ENCODE peak calls at places on chromosomes 3 and 15, in six cellular contexts. Z is cardiac fibroblast, V is omental fat pad, H is astrocyte of the spinal cord, S is PC-3, D is K562. W is an unnamed sample.

GRCh38 chr15:75904241-75904631 is 558 bp downstream of the FBXO22 start:
- DNase-seq in Z (peak), V (no peak), H (peak), S (peak), D (no peak), W (no peak)

GRCh38 chr3:23474580-23475357 is 271.6 kb downstream of the UBE2E2 start:
- DNase-seq in Z (peak), V (no peak), H (no peak), S (no peak), D (no peak), W (no peak)

GRCh38 chr3:133854971-133855370 is 40.7 kb downstream of the RAB6B start:
- DNase-seq in Z (no peak), V (no peak), H (no peak), S (no peak), D (no peak), W (no peak)

GRCh38 chr3:123335007-123335670 is 113.8 kb downstream of the ADCY5 start:
- DNase-seq in Z (no peak), V (no peak), H (no peak), S (no peak), D (no peak), W (no peak)

GRCh38 chr15:67076147-67076843 is 10.9 kb downstream of the SMAD3 start:
- DNase-seq in Z (peak), V (no peak), H (peak), S (peak), D (peak), W (no peak)

GRCh38 chr3:109005443-109005842 is 51.8 kb upstream of the GUCA1C start:
- DNase-seq in Z (no peak), V (no peak), H (no peak), S (no peak), D (no peak), W (no peak)

GRCh38 chr3:190077646-190078045 is 43.1 kb downstream of the P3H2 start:
- DNase-seq in Z (peak), V (no peak), H (no peak), S (no peak), D (no peak), W (no peak)

GRCh38 chr15:78944669-78945407 is at the start of gene CTSH:
- DNase-seq in Z (peak), V (no peak), H (no peak), S (peak), D (peak), W (peak)

GRCh38 chr3:155317211-155317610 is 23.7 kb upstream of the STRIT1 start:
- DNase-seq in Z (peak), V (no peak), H (no peak), S (no peak), D (no peak), W (no peak)

GRCh38 chr15:38069001-38069400 is 134.6 kb downstream of the TMCO5A start:
- DNase-seq in Z (peak), V (no peak), H (peak), S (peak), D (no peak), W (no peak)

GRCh38 chr15:63491979-63492378 is 12.4 kb upstream of the USP3 start:
- DNase-seq in Z (peak), V (no peak), H (peak), S (no peak), D (no peak), W (no peak)

GRCh38 chr3:114333180-114333922 is 39.5 kb downstream of the TIGIT start:
- DNase-seq in Z (peak), V (no peak), H (no peak), S (no peak), D (no peak), W (no peak)

GRCh38 chr3:8968375-8968882 is 5.2 kb upstream of the RAD18 start:
- DNase-seq in Z (no peak), V (no peak), H (no peak), S (no peak), D (no peak), W (no peak)

GRCh38 chr3:178845446-178846118 is 226.0 kb downstream of the ZMAT3 start:
- DNase-seq in Z (peak), V (no peak), H (peak), S (no peak), D (no peak), W (no peak)

GRCh38 chr3:100915706-100916105 is 77.5 kb downstream of the ABI3BP start:
- DNase-seq in Z (no peak), V (no peak), H (no peak), S (no peak), D (no peak), W (no peak)

GRCh38 chr3:74643636-74644035 is 29.2 kb upstream of the CNTN3 start:
- DNase-seq in Z (peak), V (no peak), H (no peak), S (no peak), D (no peak), W (no peak)

GRCh38 chr15:90934256-90934948 is 683 bp upstream of the UNC45A start:
- DNase-seq in Z (peak), V (peak), H (peak), S (peak), D (peak), W (peak)

GRCh38 chr3:183769453-183769852 is 55.9 kb downstream of the MAP6D1 start:
- DNase-seq in Z (no peak), V (no peak), H (no peak), S (no peak), D (no peak), W (no peak)

GRCh38 chr3:16528581-16528993 is 15.1 kb upstream of the RFTN1 start:
- DNase-seq in Z (no peak), V (no peak), H (no peak), S (no peak), D (no peak), W (no peak)

GRCh38 chr3:156826144-156826895 is at the start of gene LEKR1:
- DNase-seq in Z (peak), V (peak), H (peak), S (peak), D (peak), W (peak)

GRCh38 chr15:53469422-53469821 is 290.0 kb downstream of the WDR72 start:
- DNase-seq in Z (no peak), V (no peak), H (no peak), S (no peak), D (no peak), W (no peak)

GRCh38 chr15:74025436-74025835 is 30.9 kb downstream of the PML start:
- DNase-seq in Z (peak), V (no peak), H (no peak), S (no peak), D (no peak), W (no peak)

GRCh38 chr3:115239717-115240116 is 92.6 kb upstream of the ZBTB20 start:
- DNase-seq in Z (peak), V (peak), H (peak), S (peak), D (peak), W (no peak)

GRCh38 chr3:105829879-105830622 is 38.8 kb downstream of the CBLB start:
- DNase-seq in Z (peak), V (no peak), H (peak), S (peak), D (no peak), W (no peak)

GRCh38 chr3:105827101-105827634 is 41.6 kb downstream of the CBLB start:
- DNase-seq in Z (peak), V (no peak), H (no peak), S (no peak), D (no peak), W (no peak)

GRCh38 chr3:105828703-105829102 is 40.1 kb downstream of the CBLB start:
- DNase-seq in Z (peak), V (no peak), H (peak), S (no peak), D (no peak), W (no peak)

GRCh38 chr3:105829229-105829628 is 39.6 kb downstream of the CBLB start:
- DNase-seq in Z (peak), V (no peak), H (peak), S (peak), D (no peak), W (no peak)

DNA sequence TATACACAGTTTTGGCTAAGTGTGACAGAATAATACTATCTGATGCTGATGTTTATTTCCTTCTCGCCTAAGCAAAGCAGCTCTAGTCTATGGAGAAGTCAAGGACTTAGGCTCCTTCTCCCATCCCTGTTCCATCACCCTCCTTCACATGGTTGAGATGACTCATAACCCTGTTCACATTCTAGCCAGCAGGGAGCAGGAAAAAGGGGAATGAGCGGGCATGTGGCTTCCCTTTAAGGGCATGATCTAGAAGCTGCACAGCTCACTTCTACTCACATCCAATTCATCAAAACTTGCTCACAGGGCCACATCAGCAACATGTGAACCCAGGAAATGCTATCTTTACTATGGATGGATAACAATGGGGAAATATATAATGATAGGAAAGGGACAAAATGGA is 40.9 kb downstream of the CBLB start:
- DNase-seq in Z (peak), V (no peak), H (peak), S (peak), D (peak), W (no peak)
- TF ChIP-seq CTCF in Z (peak), V (no peak), H (peak), S (peak), D (peak), W (no peak)

GRCh38 chr15:65888998-65889397 is 19.7 kb downstream of the RAB11A start:
- DNase-seq in Z (no peak), V (no peak), H (no peak), S (no peak), D (no peak), W (no peak)

GRCh38 chr15:65896231-65896630 is 26.9 kb downstream of the RAB11A start:
- DNase-seq in Z (peak), V (no peak), H (no peak), S (no peak), D (no peak), W (no peak)

GRCh38 chr15:65887565-65887964 is 18.3 kb downstream of the RAB11A start:
- DNase-seq in Z (no peak), V (no peak), H (no peak), S (no peak), D (no peak), W (no peak)

DNA sequence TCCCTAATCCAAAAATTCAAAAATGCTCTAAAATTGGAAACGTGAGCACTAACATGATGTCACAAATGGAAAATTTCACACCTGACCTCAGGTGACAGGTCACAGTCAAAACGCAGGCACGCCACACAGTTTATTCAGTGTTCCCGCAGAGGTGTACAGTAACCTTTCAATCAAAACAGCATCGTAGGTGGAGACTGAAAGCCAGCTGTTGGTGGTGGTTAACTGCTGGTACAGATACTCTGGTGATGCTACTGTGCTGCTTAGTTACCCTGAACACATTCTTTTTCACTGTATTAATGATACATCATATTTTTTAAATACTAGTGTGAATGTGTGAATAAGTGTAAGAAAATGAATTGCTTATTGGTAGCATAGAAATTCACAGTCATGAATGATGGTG is 23.8 kb downstream of the RAB11A start:
- DNase-seq in Z (no peak), V (no peak), H (no peak), S (no peak), D (no peak), W (no peak)
- TF ChIP-seq CTCF in Z (no peak), V (no peak), H (no peak), S (no peak), D (no peak), W (no peak)

GRCh38 chr15:41115088-41115651 is 910 bp downstream of the INO80 start:
- DNase-seq in Z (peak), V (no peak), H (peak), S (peak), D (peak), W (no peak)

GRCh38 chr15:41116116-41116871 is at the start of gene INO80:
- DNase-seq in Z (peak), V (peak), H (peak), S (peak), D (peak), W (peak)

GRCh38 chr15:41116872-41117242 is 777 bp upstream of the INO80 start:
- DNase-seq in Z (no peak), V (no peak), H (no peak), S (no peak), D (no peak), W (no peak)

GRCh38 chr15:41115652-41116115 is 396 bp downstream of the INO80 start:
- DNase-seq in Z (peak), V (peak), H (no peak), S (peak), D (peak), W (peak)
- TF ChIP-seq CTCF in Z (no peak), V (no peak), H (no peak), S (no peak), D (no peak), W (no peak)

DNA sequence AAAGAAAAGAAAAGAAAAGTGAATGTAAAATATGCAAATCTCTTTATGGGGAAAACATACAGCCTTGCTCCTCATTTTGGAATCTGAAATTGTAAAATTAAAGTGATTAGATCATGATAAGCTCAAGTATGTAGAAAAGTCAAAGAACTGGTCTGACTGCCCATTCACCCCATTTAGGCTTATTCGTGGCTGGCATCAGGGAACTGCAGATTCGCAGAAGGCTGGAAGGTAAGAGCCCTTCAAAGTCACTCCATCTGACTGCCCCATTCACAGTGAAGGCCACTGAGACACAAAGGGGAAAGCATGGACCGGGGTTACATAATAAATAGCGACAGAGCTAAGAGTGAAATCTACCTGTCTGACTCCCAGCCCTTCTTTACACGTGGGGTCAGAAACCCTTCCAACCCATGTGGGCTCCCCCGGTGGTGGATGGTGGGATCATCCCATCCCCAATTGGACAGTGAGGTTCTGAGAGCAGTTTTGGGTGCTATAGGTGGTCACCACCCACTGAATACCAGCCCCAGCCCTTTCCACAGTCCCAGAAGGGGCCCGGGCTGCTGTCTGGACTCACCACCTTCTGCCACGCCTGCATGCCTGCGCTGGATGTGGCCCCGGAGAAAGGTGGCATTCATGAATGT is 18.1 kb downstream of the DZIP1L start:
- DNase-seq in Z (no peak), V (no peak), H (no peak), S (peak), D (no peak), W (no peak)
- TF ChIP-seq CTCF in Z (peak), V (no peak), H (peak), S (peak), D (no peak), W (peak)

GRCh38 chr3:10025205-10026083 is 793 bp upstream of the FANCD2 start:
- DNase-seq in Z (no peak), V (no peak), H (no peak), S (no peak), D (no peak), W (no peak)

GRCh38 chr3:10023587-10024310 is 2.5 kb upstream of the FANCD2 start:
- DNase-seq in Z (peak), V (no peak), H (peak), S (peak), D (peak), W (no peak)

GRCh38 chr3:10021856-10022775 is 4.1 kb upstream of the FANCD2 start:
- DNase-seq in Z (no peak), V (no peak), H (no peak), S (no peak), D (no peak), W (no peak)

DNA sequence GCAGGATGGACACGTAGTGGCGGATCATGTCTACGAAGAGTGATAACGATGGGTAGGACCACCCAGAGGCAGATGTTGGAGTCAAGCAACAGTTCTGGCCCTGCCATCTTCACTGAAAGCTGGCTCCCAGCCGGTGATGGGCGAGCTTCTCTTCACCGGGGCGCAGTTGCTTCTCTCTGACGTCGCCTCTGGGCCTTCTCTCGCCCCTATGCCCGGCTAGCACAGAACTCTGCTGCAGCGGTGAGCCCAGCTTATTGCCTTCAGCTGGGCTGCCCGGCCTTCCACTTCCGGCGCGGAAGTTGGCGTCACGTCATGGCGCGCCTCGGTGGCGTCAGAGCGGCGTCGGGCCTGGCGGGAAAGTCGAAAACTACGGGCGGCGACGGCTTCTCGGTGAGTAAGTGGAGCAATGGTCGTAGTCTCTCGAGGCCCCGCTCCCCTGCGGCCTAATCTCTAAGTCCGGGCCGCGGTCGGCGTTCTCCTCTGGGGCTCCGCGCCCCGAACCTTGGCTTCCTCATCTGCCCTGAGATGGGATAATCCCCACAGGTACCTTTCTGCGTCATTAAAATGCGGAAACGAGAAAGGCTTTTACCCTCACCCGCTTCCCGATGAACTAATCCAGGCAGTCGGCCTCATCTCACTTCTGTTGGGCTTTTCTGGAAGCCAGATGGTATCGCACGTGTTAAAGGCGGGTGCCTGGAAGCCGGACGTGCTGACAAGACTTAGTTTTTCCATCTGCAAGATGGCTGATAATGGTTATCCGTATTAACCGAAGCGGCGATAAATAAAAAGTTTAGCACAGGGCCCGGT is at the start of gene FANCD2:
- DNase-seq in Z (peak), V (peak), H (peak), S (peak), D (peak), W (peak)
- TF ChIP-seq CTCF in Z (no peak), V (no peak), H (no peak), S (no peak), D (no peak), W (no peak)

GRCh38 chr3:46293035-46293724 is 50.9 kb downstream of the CCR3 start:
- DNase-seq in Z (no peak), V (no peak), H (no peak), S (no peak), D (no peak), W (no peak)
- TF ChIP-seq CTCF in Z (no peak), V (no peak), H (no peak), S (peak), D (peak), W (no peak)

GRCh38 chr3:181694805-181695660 is 16.7 kb upstream of the SOX2 start:
- DNase-seq in Z (peak), V (no peak), H (peak), S (no peak), D (no peak), W (no peak)
- TF ChIP-seq CTCF in Z (no peak), V (no peak), H (peak), S (no peak), D (no peak), W (no peak)

W was measured in D721Med.